ENCODE peak calls at places on chromosomes 7 and 10, in nine cellular contexts. One of them, this sample, is unnamed.

GRCh38 chr10:95597788-95598187 is 36.6 kb upstream of the SORBS1 start:
- DNase-seq in Calu3: no peak
- DNase-seq in brain microvascular endothelial cell: no peak
- DNase-seq in psoas muscle: no peak
- DNase-seq in mammary epithelial cell: no peak
- DNase-seq in tibial artery: no peak
- DNase-seq in body of pancreas: no peak
- DNase-seq in B cell: no peak
- DNase-seq in fibroblast of lung: no peak
- DNase-seq in this sample: no peak

GRCh38 chr10:35533565-35533964 is 71.6 kb upstream of the GJD4 start:
- DNase-seq in mammary epithelial cell: no peak
- DNase-seq in B cell: no peak
- DNase-seq in Calu3: no peak
- DNase-seq in tibial artery: no peak
- DNase-seq in psoas muscle: no peak
- DNase-seq in body of pancreas: no peak
- DNase-seq in brain microvascular endothelial cell: no peak
- DNase-seq in fibroblast of lung: peak
- DNase-seq in this sample: no peak

GRCh38 chr10:130254168-130255061 is 118.2 kb downstream of the GLRX3 start:
- DNase-seq in brain microvascular endothelial cell: no peak
- DNase-seq in psoas muscle: no peak
- DNase-seq in fibroblast of lung: no peak
- DNase-seq in body of pancreas: no peak
- DNase-seq in tibial artery: no peak
- DNase-seq in B cell: no peak
- DNase-seq in mammary epithelial cell: no peak
- DNase-seq in Calu3: no peak
- DNase-seq in this sample: no peak

GRCh38 chr10:130806426-130806825 is 505.1 kb downstream of the TCERG1L start:
- DNase-seq in B cell: no peak
- DNase-seq in body of pancreas: no peak
- DNase-seq in brain microvascular endothelial cell: no peak
- DNase-seq in fibroblast of lung: no peak
- DNase-seq in mammary epithelial cell: no peak
- DNase-seq in Calu3: no peak
- DNase-seq in psoas muscle: no peak
- DNase-seq in tibial artery: no peak
- DNase-seq in this sample: no peak

GRCh38 chr10:4013651-4014085 is 228.7 kb upstream of the KLF6 start:
- DNase-seq in brain microvascular endothelial cell: no peak
- DNase-seq in body of pancreas: no peak
- DNase-seq in psoas muscle: no peak
- DNase-seq in Calu3: no peak
- DNase-seq in B cell: no peak
- DNase-seq in fibroblast of lung: no peak
- DNase-seq in mammary epithelial cell: peak
- DNase-seq in tibial artery: peak
- DNase-seq in this sample: no peak

GRCh38 chr10:109887272-109887671 is 36.0 kb downstream of the XPNPEP1 start:
- DNase-seq in mammary epithelial cell: no peak
- DNase-seq in brain microvascular endothelial cell: no peak
- DNase-seq in body of pancreas: no peak
- DNase-seq in tibial artery: no peak
- DNase-seq in fibroblast of lung: peak
- DNase-seq in Calu3: no peak
- DNase-seq in psoas muscle: no peak
- DNase-seq in B cell: no peak
- DNase-seq in this sample: no peak

GRCh38 chr10:127978481-127978880 is 71.6 kb downstream of the PTPRE start:
- DNase-seq in fibroblast of lung: no peak
- DNase-seq in brain microvascular endothelial cell: no peak
- DNase-seq in B cell: no peak
- DNase-seq in tibial artery: no peak
- DNase-seq in Calu3: no peak
- DNase-seq in psoas muscle: no peak
- DNase-seq in mammary epithelial cell: no peak
- DNase-seq in body of pancreas: no peak
- DNase-seq in this sample: no peak

GRCh38 chr10:24900888-24901685 is 51.3 kb downstream of the PRTFDC1 start:
- DNase-seq in psoas muscle: no peak
- DNase-seq in Calu3: no peak
- DNase-seq in B cell: no peak
- DNase-seq in fibroblast of lung: no peak
- DNase-seq in tibial artery: no peak
- DNase-seq in body of pancreas: no peak
- DNase-seq in brain microvascular endothelial cell: no peak
- DNase-seq in mammary epithelial cell: no peak
- DNase-seq in this sample: no peak

GRCh38 chr7:155225095-155225494 is 72.6 kb upstream of the INSIG1 start:
- DNase-seq in psoas muscle: no peak
- DNase-seq in tibial artery: no peak
- DNase-seq in brain microvascular endothelial cell: no peak
- DNase-seq in B cell: no peak
- DNase-seq in mammary epithelial cell: no peak
- DNase-seq in fibroblast of lung: no peak
- DNase-seq in Calu3: no peak
- DNase-seq in body of pancreas: no peak
- DNase-seq in this sample: no peak

GRCh38 chr7:4205828-4206227 is 476.3 kb upstream of the FOXK1 start:
- DNase-seq in body of pancreas: no peak
- DNase-seq in brain microvascular endothelial cell: no peak
- DNase-seq in mammary epithelial cell: no peak
- DNase-seq in B cell: no peak
- DNase-seq in psoas muscle: no peak
- DNase-seq in tibial artery: no peak
- DNase-seq in Calu3: no peak
- DNase-seq in fibroblast of lung: no peak
- DNase-seq in this sample: no peak

GRCh38 chr7:43799605-43800004 is 41.1 kb downstream of the BLVRA start:
- DNase-seq in B cell: no peak
- DNase-seq in body of pancreas: no peak
- DNase-seq in mammary epithelial cell: peak
- DNase-seq in Calu3: no peak
- DNase-seq in brain microvascular endothelial cell: no peak
- DNase-seq in tibial artery: no peak
- DNase-seq in fibroblast of lung: no peak
- DNase-seq in psoas muscle: no peak
- DNase-seq in this sample: no peak

GRCh38 chr10:52950578-52950977 is 178.0 kb upstream of the MBL2 start:
- DNase-seq in mammary epithelial cell: no peak
- DNase-seq in Calu3: no peak
- DNase-seq in brain microvascular endothelial cell: no peak
- DNase-seq in psoas muscle: no peak
- DNase-seq in body of pancreas: no peak
- DNase-seq in B cell: no peak
- DNase-seq in fibroblast of lung: no peak
- DNase-seq in tibial artery: no peak
- DNase-seq in this sample: no peak

GRCh38 chr10:52952391-52953079 is 180.0 kb upstream of the MBL2 start:
- DNase-seq in fibroblast of lung: no peak
- DNase-seq in brain microvascular endothelial cell: no peak
- DNase-seq in body of pancreas: no peak
- DNase-seq in B cell: no peak
- DNase-seq in tibial artery: no peak
- DNase-seq in Calu3: no peak
- DNase-seq in psoas muscle: no peak
- DNase-seq in mammary epithelial cell: no peak
- DNase-seq in this sample: no peak

GRCh38 chr10:52954407-52954806 is 181.8 kb upstream of the MBL2 start:
- DNase-seq in mammary epithelial cell: peak
- DNase-seq in brain microvascular endothelial cell: no peak
- DNase-seq in psoas muscle: no peak
- DNase-seq in fibroblast of lung: no peak
- DNase-seq in body of pancreas: no peak
- DNase-seq in Calu3: no peak
- DNase-seq in tibial artery: no peak
- DNase-seq in B cell: no peak
- DNase-seq in this sample: no peak

GRCh38 chr10:52949899-52950298 is 177.3 kb upstream of the MBL2 start:
- DNase-seq in Calu3: peak
- DNase-seq in body of pancreas: no peak
- DNase-seq in psoas muscle: no peak
- DNase-seq in tibial artery: no peak
- DNase-seq in fibroblast of lung: no peak
- DNase-seq in B cell: no peak
- DNase-seq in mammary epithelial cell: no peak
- DNase-seq in brain microvascular endothelial cell: no peak
- DNase-seq in this sample: no peak

DNA sequence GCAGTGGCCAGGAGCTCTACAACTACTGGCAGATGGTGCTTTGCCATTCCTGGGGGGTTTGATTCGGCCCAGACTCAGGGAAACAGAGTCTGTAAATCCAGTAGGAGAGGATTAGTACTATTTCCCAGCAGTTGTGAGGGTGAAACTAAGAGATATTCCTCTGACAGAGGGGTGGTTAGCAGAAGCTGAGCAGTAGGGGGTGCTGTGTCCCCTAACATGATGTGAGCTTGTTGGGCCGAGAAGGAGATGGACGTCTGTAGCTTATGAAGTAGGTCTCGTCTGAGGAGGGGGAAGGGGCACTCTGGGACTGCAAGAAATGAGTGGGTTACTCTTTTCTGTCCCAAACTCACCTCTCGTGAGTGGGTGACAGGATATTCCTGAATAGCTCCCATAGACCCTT is 179.2 kb upstream of the MBL2 start:
- DNase-seq in tibial artery: no peak
- DNase-seq in brain microvascular endothelial cell: peak
- DNase-seq in psoas muscle: no peak
- DNase-seq in fibroblast of lung: peak
- DNase-seq in B cell: no peak
- DNase-seq in Calu3: peak
- DNase-seq in mammary epithelial cell: peak
- DNase-seq in body of pancreas: peak
- DNase-seq in this sample: no peak
- TF ChIP-seq CTCF in tibial artery: peak
- TF ChIP-seq CTCF in brain microvascular endothelial cell: peak
- TF ChIP-seq CTCF in psoas muscle: no peak
- TF ChIP-seq CTCF in fibroblast of lung: peak
- TF ChIP-seq CTCF in B cell: no peak
- TF ChIP-seq CTCF in Calu3: peak
- TF ChIP-seq CTCF in mammary epithelial cell: peak
- TF ChIP-seq CTCF in body of pancreas: peak
- TF ChIP-seq CTCF in this sample: no peak

DNA sequence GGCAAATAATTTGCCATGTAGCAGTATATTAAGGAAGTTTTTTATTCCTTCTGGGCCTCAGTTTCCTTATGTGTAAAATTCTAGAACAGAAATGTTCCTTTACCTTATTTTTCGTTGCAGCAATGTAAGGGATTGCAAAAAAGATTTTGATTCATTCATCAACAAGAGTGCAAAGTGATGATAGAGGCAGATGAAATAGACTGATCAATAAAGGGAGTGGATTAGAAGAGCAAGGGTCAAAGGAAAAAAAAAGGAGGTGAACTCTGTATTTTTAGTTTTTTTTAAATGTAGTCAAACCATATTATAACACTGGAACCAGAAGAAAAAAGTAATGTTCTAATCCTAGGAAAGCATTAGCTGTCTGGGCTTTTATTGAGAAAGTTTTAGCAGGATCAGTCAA is 14.7 kb downstream of the TPST1 start:
- DNase-seq in B cell: no peak
- DNase-seq in Calu3: no peak
- DNase-seq in mammary epithelial cell: no peak
- DNase-seq in fibroblast of lung: no peak
- DNase-seq in brain microvascular endothelial cell: no peak
- DNase-seq in body of pancreas: no peak
- DNase-seq in psoas muscle: no peak
- DNase-seq in tibial artery: no peak
- DNase-seq in this sample: no peak
- TF ChIP-seq CTCF in B cell: no peak
- TF ChIP-seq CTCF in Calu3: no peak
- TF ChIP-seq CTCF in mammary epithelial cell: no peak
- TF ChIP-seq CTCF in fibroblast of lung: no peak
- TF ChIP-seq CTCF in brain microvascular endothelial cell: no peak
- TF ChIP-seq CTCF in body of pancreas: no peak
- TF ChIP-seq CTCF in psoas muscle: no peak
- TF ChIP-seq CTCF in tibial artery: no peak
- TF ChIP-seq CTCF in this sample: no peak

GRCh38 chr10:5776150-5776880 is 36.9 kb downstream of the GDI2 start:
- DNase-seq in brain microvascular endothelial cell: no peak
- DNase-seq in B cell: no peak
- DNase-seq in mammary epithelial cell: no peak
- DNase-seq in psoas muscle: no peak
- DNase-seq in tibial artery: no peak
- DNase-seq in Calu3: no peak
- DNase-seq in fibroblast of lung: peak
- DNase-seq in body of pancreas: no peak
- DNase-seq in this sample: no peak
- TF ChIP-seq CTCF in brain microvascular endothelial cell: peak
- TF ChIP-seq CTCF in B cell: no peak
- TF ChIP-seq CTCF in mammary epithelial cell: no peak
- TF ChIP-seq CTCF in psoas muscle: no peak
- TF ChIP-seq CTCF in tibial artery: no peak
- TF ChIP-seq CTCF in Calu3: no peak
- TF ChIP-seq CTCF in fibroblast of lung: peak
- TF ChIP-seq CTCF in body of pancreas: no peak
- TF ChIP-seq CTCF in this sample: no peak

GRCh38 chr10:2620827-2621521 is 446.4 kb upstream of the PFKP start:
- DNase-seq in B cell: no peak
- DNase-seq in mammary epithelial cell: no peak
- DNase-seq in brain microvascular endothelial cell: no peak
- DNase-seq in psoas muscle: no peak
- DNase-seq in Calu3: no peak
- DNase-seq in tibial artery: no peak
- DNase-seq in body of pancreas: no peak
- DNase-seq in fibroblast of lung: no peak
- DNase-seq in this sample: no peak

GRCh38 chr10:2623675-2624274 is 443.6 kb upstream of the PFKP start:
- DNase-seq in psoas muscle: no peak
- DNase-seq in Calu3: no peak
- DNase-seq in fibroblast of lung: no peak
- DNase-seq in body of pancreas: no peak
- DNase-seq in B cell: no peak
- DNase-seq in mammary epithelial cell: no peak
- DNase-seq in brain microvascular endothelial cell: no peak
- DNase-seq in tibial artery: no peak
- DNase-seq in this sample: no peak

GRCh38 chr10:2619927-2620326 is 447.4 kb upstream of the PFKP start:
- DNase-seq in Calu3: no peak
- DNase-seq in brain microvascular endothelial cell: no peak
- DNase-seq in mammary epithelial cell: no peak
- DNase-seq in B cell: no peak
- DNase-seq in fibroblast of lung: no peak
- DNase-seq in body of pancreas: no peak
- DNase-seq in psoas muscle: no peak
- DNase-seq in tibial artery: no peak
- DNase-seq in this sample: no peak

GRCh38 chr10:2625094-2625493 is 442.3 kb upstream of the PFKP start:
- DNase-seq in B cell: no peak
- DNase-seq in tibial artery: no peak
- DNase-seq in mammary epithelial cell: no peak
- DNase-seq in brain microvascular endothelial cell: no peak
- DNase-seq in fibroblast of lung: no peak
- DNase-seq in psoas muscle: no peak
- DNase-seq in body of pancreas: no peak
- DNase-seq in Calu3: no peak
- DNase-seq in this sample: no peak

DNA sequence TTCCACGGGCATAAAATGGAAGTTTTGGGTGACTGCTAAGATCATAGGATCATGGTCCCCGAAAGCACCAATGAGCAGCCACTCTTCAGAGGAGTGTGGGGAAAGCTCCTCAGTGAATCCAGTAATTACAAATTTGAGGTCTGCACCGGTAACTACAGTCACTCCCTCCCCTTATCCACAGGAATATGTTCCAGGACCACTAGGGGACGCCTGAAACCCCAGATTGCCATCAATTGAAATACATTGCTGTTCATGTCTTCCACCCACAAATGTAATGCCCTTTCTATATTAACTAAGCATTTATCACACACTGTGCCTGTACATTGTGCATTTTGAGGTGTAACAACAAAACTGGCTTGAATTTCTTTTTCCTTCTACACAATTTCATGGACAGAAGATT is 447.9 kb upstream of the PFKP start:
- DNase-seq in tibial artery: no peak
- DNase-seq in Calu3: peak
- DNase-seq in fibroblast of lung: no peak
- DNase-seq in B cell: no peak
- DNase-seq in brain microvascular endothelial cell: no peak
- DNase-seq in mammary epithelial cell: no peak
- DNase-seq in body of pancreas: no peak
- DNase-seq in psoas muscle: no peak
- DNase-seq in this sample: no peak
- TF ChIP-seq CTCF in tibial artery: no peak
- TF ChIP-seq CTCF in Calu3: no peak
- TF ChIP-seq CTCF in fibroblast of lung: peak
- TF ChIP-seq CTCF in B cell: no peak
- TF ChIP-seq CTCF in brain microvascular endothelial cell: peak
- TF ChIP-seq CTCF in mammary epithelial cell: no peak
- TF ChIP-seq CTCF in body of pancreas: no peak
- TF ChIP-seq CTCF in psoas muscle: no peak
- TF ChIP-seq CTCF in this sample: no peak

This sample was measured in natural killer cell.